ENCODE peak calls at places on chromosomes 1 and 21, in eight cellular contexts. R is skeletal muscle cell; I is stimulated activated CD8-positive, alpha-beta memory T cell treated with anti-CD3 and anti-CD28 coated beads, Interleukin-15, amount 100 ng/mL, for 1 hour; K is hepatic stellate cell; D is dorsolateral prefrontal cortex; U is A172; G is PC-3; A is CD8-positive, alpha-beta T cell. H is an unnamed sample.

GRCh38 chr1:76744989-76745388 is 122.3 kb upstream of the ST6GALNAC5 start:
- DNase-seq in I (no peak), A (no peak), R (no peak), G (no peak), D (no peak), K (no peak), U (no peak), H (no peak)

GRCh38 chr1:204870165-204870912 is at the start of gene NFASC:
- DNase-seq in U (no peak), I (no peak), K (no peak), R (no peak), A (no peak), D (peak), G (no peak), H (no peak)

GRCh38 chr1:91826649-91827048 is 59.3 kb downstream of the TGFBR3 start:
- DNase-seq in G (no peak), R (no peak), I (no peak), D (no peak), A (no peak), U (no peak), K (no peak), H (no peak)

GRCh38 chr1:243440406-243440805 is 184.6 kb downstream of the SDCCAG8 start:
- DNase-seq in G (no peak), I (no peak), U (no peak), A (no peak), K (no peak), D (no peak), R (no peak), H (no peak)

GRCh38 chr1:113912594-113913311 is 7.6 kb downstream of the DCLRE1B start:
- DNase-seq in U (peak), G (peak), K (peak), R (peak), D (no peak), A (no peak), I (no peak), H (no peak)

GRCh38 chr1:116766616-116767469 is 12.6 kb downstream of the CD2 start:
- DNase-seq in D (no peak), A (peak), R (no peak), U (no peak), G (no peak), I (no peak), K (no peak), H (peak)

GRCh38 chr1:28540651-28541050 is 12.2 kb upstream of the TRNAU1AP start:
- DNase-seq in G (peak), A (no peak), U (no peak), R (no peak), K (no peak), I (no peak), D (no peak), H (no peak)

GRCh38 chr21:25639167-25639921 is at the start of gene JAM2:
- DNase-seq in R (no peak), K (peak), D (peak), U (peak), G (no peak), I (no peak), A (peak), H (peak)

GRCh38 chr1:53340660-53341520 is 13.0 kb upstream of the LRP8 start:
- DNase-seq in I (no peak), G (no peak), D (no peak), K (no peak), U (peak), A (no peak), R (no peak), H (no peak)

GRCh38 chr1:151718011-151718431 is 1.4 kb upstream of the CELF3 start:
- DNase-seq in I (no peak), G (peak), R (no peak), D (no peak), U (no peak), A (no peak), K (peak), H (no peak)

GRCh38 chr1:9018372-9018771 is 7.9 kb downstream of the SLC2A7 start:
- DNase-seq in D (no peak), I (no peak), K (no peak), U (no peak), A (no peak), G (no peak), R (peak), H (no peak)

GRCh38 chr1:172002725-172003345 is 161.5 kb downstream of the DNM3 start:
- DNase-seq in R (no peak), D (peak), U (peak), K (no peak), G (peak), A (no peak), I (no peak), H (peak)

GRCh38 chr1:235867903-235868469 is 1.3 kb upstream of the LYST start:
- DNase-seq in U (no peak), D (no peak), K (no peak), R (no peak), G (no peak), I (peak), A (peak), H (peak)